ENCODE peak calls at places on chromosome 16, in seven cellular contexts. One of them, this sample, is unnamed. For H3K4me1, the result is how much of the 10 kb centered on the place peaks cover.

GRCh38 chr16:89498839-89499238 is 8.5 kb upstream of the ANKRD11 start:
- DNase-seq in thoracic aorta: no peak
- DNase-seq in mesendoderm: no peak
- DNase-seq in ascending aorta: no peak
- DNase-seq in psoas muscle: peak
- DNase-seq in CD8-positive, alpha-beta T cell: no peak
- DNase-seq in adrenal gland: peak
- DNase-seq in this sample: no peak

GRCh38 chr16:13186813-13187212 is 285.4 kb downstream of the SHISA9 start:
- DNase-seq in psoas muscle: no peak
- DNase-seq in ascending aorta: no peak
- DNase-seq in CD8-positive, alpha-beta T cell: no peak
- DNase-seq in mesendoderm: peak
- DNase-seq in adrenal gland: no peak
- DNase-seq in thoracic aorta: no peak
- DNase-seq in this sample: no peak

GRCh38 chr16:71676236-71676635 is 48.3 kb downstream of the PHLPP2 start:
- DNase-seq in mesendoderm: no peak
- DNase-seq in ascending aorta: no peak
- DNase-seq in CD8-positive, alpha-beta T cell: no peak
- DNase-seq in thoracic aorta: no peak
- DNase-seq in adrenal gland: no peak
- DNase-seq in psoas muscle: no peak
- DNase-seq in this sample: no peak

GRCh38 chr16:87635541-87636049 is 33.3 kb downstream of the JPH3 start:
- DNase-seq in mesendoderm: peak
- DNase-seq in thoracic aorta: no peak
- DNase-seq in CD8-positive, alpha-beta T cell: peak
- DNase-seq in ascending aorta: no peak
- DNase-seq in psoas muscle: peak
- DNase-seq in adrenal gland: peak
- DNase-seq in this sample: peak

GRCh38 chr16:3047387-3047720 is 993 bp downstream of the MMP25 start:
- DNase-seq in psoas muscle: no peak
- DNase-seq in thoracic aorta: no peak
- DNase-seq in CD8-positive, alpha-beta T cell: no peak
- DNase-seq in ascending aorta: no peak
- DNase-seq in mesendoderm: peak
- DNase-seq in adrenal gland: no peak
- DNase-seq in this sample: no peak

GRCh38 chr16:20898938-20899502 is 1.1 kb downstream of the DCUN1D3 start:
- DNase-seq in adrenal gland: no peak
- DNase-seq in ascending aorta: no peak
- DNase-seq in thoracic aorta: no peak
- DNase-seq in psoas muscle: no peak
- DNase-seq in mesendoderm: peak
- DNase-seq in CD8-positive, alpha-beta T cell: no peak
- DNase-seq in this sample: no peak

GRCh38 chr16:63813862-63814261 is 1308.0 kb downstream of the CDH11 start:
- DNase-seq in thoracic aorta: no peak
- DNase-seq in CD8-positive, alpha-beta T cell: no peak
- DNase-seq in ascending aorta: no peak
- DNase-seq in mesendoderm: no peak
- DNase-seq in psoas muscle: no peak
- DNase-seq in adrenal gland: no peak
- DNase-seq in this sample: no peak

GRCh38 chr16:31471875-31472558 is at the start of gene TGFB1I1:
- DNase-seq in ascending aorta: no peak
- DNase-seq in mesendoderm: peak
- DNase-seq in thoracic aorta: no peak
- DNase-seq in CD8-positive, alpha-beta T cell: no peak
- DNase-seq in adrenal gland: peak
- DNase-seq in psoas muscle: peak
- DNase-seq in this sample: peak

GRCh38 chr16:17396762-17397498 is 73.8 kb downstream of the XYLT1 start:
- DNase-seq in thoracic aorta: no peak
- DNase-seq in adrenal gland: peak
- DNase-seq in mesendoderm: no peak
- DNase-seq in CD8-positive, alpha-beta T cell: no peak
- DNase-seq in psoas muscle: no peak
- DNase-seq in ascending aorta: no peak
- DNase-seq in this sample: peak

GRCh38 chr16:25340973-25341372 is 83.3 kb upstream of the ZKSCAN2 start:
- DNase-seq in CD8-positive, alpha-beta T cell: no peak
- DNase-seq in adrenal gland: no peak
- DNase-seq in ascending aorta: no peak
- DNase-seq in psoas muscle: no peak
- DNase-seq in mesendoderm: no peak
- DNase-seq in thoracic aorta: no peak
- DNase-seq in this sample: no peak

GRCh38 chr16:85631802-85632393 is 18.8 kb downstream of the GSE1 start:
- DNase-seq in thoracic aorta: no peak
- DNase-seq in ascending aorta: no peak
- DNase-seq in mesendoderm: no peak
- DNase-seq in psoas muscle: no peak
- DNase-seq in adrenal gland: no peak
- DNase-seq in CD8-positive, alpha-beta T cell: no peak
- DNase-seq in this sample: no peak
- H3K27ac ChIP-seq in thoracic aorta: no peak
- H3K27ac ChIP-seq in ascending aorta: no peak
- H3K27ac ChIP-seq in mesendoderm: no peak
- H3K27ac ChIP-seq in psoas muscle: no peak
- H3K27ac ChIP-seq in adrenal gland: no peak
- H3K27ac ChIP-seq in CD8-positive, alpha-beta T cell: no peak
- H3K27ac ChIP-seq in this sample: no peak

GRCh38 chr16:81530296-81530721 is 85.7 kb downstream of the CMIP start:
- DNase-seq in thoracic aorta: no peak
- DNase-seq in psoas muscle: no peak
- DNase-seq in CD8-positive, alpha-beta T cell: no peak
- DNase-seq in ascending aorta: no peak
- DNase-seq in mesendoderm: no peak
- DNase-seq in adrenal gland: no peak
- DNase-seq in this sample: no peak

GRCh38 chr16:81531415-81531814 is 86.8 kb downstream of the CMIP start:
- DNase-seq in CD8-positive, alpha-beta T cell: no peak
- DNase-seq in psoas muscle: peak
- DNase-seq in adrenal gland: no peak
- DNase-seq in ascending aorta: no peak
- DNase-seq in mesendoderm: no peak
- DNase-seq in thoracic aorta: no peak
- DNase-seq in this sample: no peak

GRCh38 chr16:81533175-81533507 is 88.5 kb downstream of the CMIP start:
- DNase-seq in psoas muscle: no peak
- DNase-seq in thoracic aorta: no peak
- DNase-seq in ascending aorta: no peak
- DNase-seq in CD8-positive, alpha-beta T cell: no peak
- DNase-seq in adrenal gland: no peak
- DNase-seq in mesendoderm: no peak
- DNase-seq in this sample: no peak

GRCh38 chr16:81530814-81531213 is 86.2 kb downstream of the CMIP start:
- DNase-seq in ascending aorta: no peak
- DNase-seq in mesendoderm: no peak
- DNase-seq in thoracic aorta: no peak
- DNase-seq in CD8-positive, alpha-beta T cell: no peak
- DNase-seq in psoas muscle: no peak
- DNase-seq in adrenal gland: no peak
- DNase-seq in this sample: no peak

GRCh38 chr16:81532491-81533174 is 88.0 kb downstream of the CMIP start:
- DNase-seq in psoas muscle: peak
- DNase-seq in mesendoderm: no peak
- DNase-seq in thoracic aorta: no peak
- DNase-seq in CD8-positive, alpha-beta T cell: no peak
- DNase-seq in ascending aorta: no peak
- DNase-seq in adrenal gland: peak
- DNase-seq in this sample: no peak
- H3K4me1 ChIP-seq in psoas muscle: under half
- H3K4me1 ChIP-seq in mesendoderm: under half
- H3K4me1 ChIP-seq in thoracic aorta: under half
- H3K4me1 ChIP-seq in CD8-positive, alpha-beta T cell: under half
- H3K4me1 ChIP-seq in ascending aorta: under half
- H3K4me1 ChIP-seq in adrenal gland: under half
- H3K4me1 ChIP-seq in this sample: under half

GRCh38 chr16:82703156-82703555 is 76.4 kb downstream of the CDH13 start:
- DNase-seq in mesendoderm: no peak
- DNase-seq in CD8-positive, alpha-beta T cell: no peak
- DNase-seq in thoracic aorta: no peak
- DNase-seq in adrenal gland: no peak
- DNase-seq in psoas muscle: no peak
- DNase-seq in ascending aorta: no peak
- DNase-seq in this sample: no peak

GRCh38 chr16:82699711-82700495 is 73.1 kb downstream of the CDH13 start:
- DNase-seq in CD8-positive, alpha-beta T cell: no peak
- DNase-seq in ascending aorta: no peak
- DNase-seq in mesendoderm: peak
- DNase-seq in thoracic aorta: no peak
- DNase-seq in adrenal gland: no peak
- DNase-seq in psoas muscle: no peak
- DNase-seq in this sample: peak

GRCh38 chr16:82701302-82702022 is 74.7 kb downstream of the CDH13 start:
- DNase-seq in ascending aorta: no peak
- DNase-seq in psoas muscle: no peak
- DNase-seq in adrenal gland: no peak
- DNase-seq in thoracic aorta: no peak
- DNase-seq in mesendoderm: no peak
- DNase-seq in CD8-positive, alpha-beta T cell: no peak
- DNase-seq in this sample: no peak

GRCh38 chr16:82699262-82699661 is 72.5 kb downstream of the CDH13 start:
- DNase-seq in CD8-positive, alpha-beta T cell: no peak
- DNase-seq in psoas muscle: no peak
- DNase-seq in adrenal gland: no peak
- DNase-seq in ascending aorta: no peak
- DNase-seq in mesendoderm: no peak
- DNase-seq in thoracic aorta: no peak
- DNase-seq in this sample: no peak

GRCh38 chr16:82700541-82701240 is 73.9 kb downstream of the CDH13 start:
- DNase-seq in adrenal gland: no peak
- DNase-seq in CD8-positive, alpha-beta T cell: no peak
- DNase-seq in psoas muscle: no peak
- DNase-seq in thoracic aorta: no peak
- DNase-seq in ascending aorta: no peak
- DNase-seq in mesendoderm: no peak
- DNase-seq in this sample: no peak
- H3K27ac ChIP-seq in adrenal gland: no peak
- H3K27ac ChIP-seq in CD8-positive, alpha-beta T cell: no peak
- H3K27ac ChIP-seq in psoas muscle: peak
- H3K27ac ChIP-seq in thoracic aorta: peak
- H3K27ac ChIP-seq in ascending aorta: peak
- H3K27ac ChIP-seq in mesendoderm: no peak
- H3K27ac ChIP-seq in this sample: no peak

DNA sequence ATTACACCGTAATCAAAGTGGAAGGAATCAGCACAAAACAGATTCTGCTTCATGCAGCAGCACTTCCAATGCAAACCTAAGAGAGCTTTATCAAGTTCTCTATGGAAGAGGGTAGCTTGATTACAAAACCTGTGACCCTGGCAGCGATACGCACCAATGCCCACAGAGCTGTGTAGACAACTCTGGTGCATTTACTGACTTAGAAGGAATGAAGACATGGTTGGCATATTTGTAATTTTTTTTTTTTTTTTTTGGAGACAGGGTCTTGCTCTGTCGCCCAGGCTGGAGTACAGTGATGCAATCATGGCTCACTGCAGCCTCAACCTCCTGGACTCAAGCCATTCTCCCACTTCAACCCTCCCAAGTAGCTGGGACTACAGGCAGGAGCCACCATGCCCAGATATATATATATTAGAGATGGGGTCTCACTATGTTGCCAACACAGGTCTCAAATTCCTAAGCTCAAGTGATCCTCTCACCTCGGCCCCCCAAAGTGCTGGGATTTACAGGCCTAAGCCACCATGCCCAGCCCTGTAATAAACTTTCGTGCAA is 49.4 kb downstream of the XPO6 start:
- DNase-seq in psoas muscle: no peak
- DNase-seq in thoracic aorta: no peak
- DNase-seq in CD8-positive, alpha-beta T cell: no peak
- DNase-seq in adrenal gland: no peak
- DNase-seq in ascending aorta: no peak
- DNase-seq in mesendoderm: no peak
- DNase-seq in this sample: no peak
- H3K4me1 ChIP-seq in psoas muscle: under half
- H3K4me1 ChIP-seq in thoracic aorta: under half
- H3K4me1 ChIP-seq in CD8-positive, alpha-beta T cell: half or more
- H3K4me1 ChIP-seq in adrenal gland: under half
- H3K4me1 ChIP-seq in ascending aorta: under half
- H3K4me1 ChIP-seq in mesendoderm: under half
- H3K4me1 ChIP-seq in this sample: under half

GRCh38 chr16:75377971-75378386 is 55.3 kb downstream of the CFDP1 start:
- DNase-seq in adrenal gland: no peak
- DNase-seq in ascending aorta: no peak
- DNase-seq in CD8-positive, alpha-beta T cell: no peak
- DNase-seq in thoracic aorta: no peak
- DNase-seq in psoas muscle: no peak
- DNase-seq in mesendoderm: peak
- DNase-seq in this sample: no peak
- H3K27ac ChIP-seq in adrenal gland: peak
- H3K27ac ChIP-seq in ascending aorta: no peak
- H3K27ac ChIP-seq in CD8-positive, alpha-beta T cell: no peak
- H3K27ac ChIP-seq in thoracic aorta: no peak
- H3K27ac ChIP-seq in psoas muscle: no peak
- H3K27ac ChIP-seq in mesendoderm: no peak
- H3K27ac ChIP-seq in this sample: no peak

DNA sequence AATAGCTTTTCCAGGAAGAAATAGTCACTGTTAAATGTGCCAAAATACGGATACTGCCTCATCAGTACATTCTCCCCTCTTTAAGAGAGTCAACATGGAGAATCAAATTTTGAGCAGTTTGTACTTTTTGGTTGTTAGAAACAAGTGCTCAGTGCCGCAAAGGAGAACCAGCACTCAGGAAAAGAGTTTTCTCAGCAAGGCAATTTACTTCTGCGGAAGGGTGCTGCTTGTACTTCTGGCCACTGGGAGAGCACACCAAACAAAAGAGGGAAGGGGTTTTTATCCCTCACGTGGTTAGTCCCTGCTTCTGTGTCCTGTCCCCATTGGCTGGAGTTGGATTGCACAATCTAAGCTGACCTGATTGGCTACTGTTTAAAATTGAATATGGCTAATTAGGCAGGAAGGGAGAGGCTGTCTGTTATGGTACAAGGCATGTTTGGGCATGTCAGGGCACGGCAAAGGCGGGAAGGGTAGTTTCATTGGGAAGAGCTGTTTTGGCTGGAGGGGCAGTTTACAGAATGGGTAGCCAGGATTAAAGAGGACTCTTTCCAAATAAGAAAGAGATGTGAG is 499.3 kb downstream of the CDH13 start:
- DNase-seq in thoracic aorta: no peak
- DNase-seq in mesendoderm: no peak
- DNase-seq in CD8-positive, alpha-beta T cell: no peak
- DNase-seq in adrenal gland: no peak
- DNase-seq in psoas muscle: no peak
- DNase-seq in ascending aorta: no peak
- DNase-seq in this sample: no peak
- H3K4me1 ChIP-seq in thoracic aorta: under half
- H3K4me1 ChIP-seq in mesendoderm: under half
- H3K4me1 ChIP-seq in CD8-positive, alpha-beta T cell: under half
- H3K4me1 ChIP-seq in adrenal gland: under half
- H3K4me1 ChIP-seq in psoas muscle: under half
- H3K4me1 ChIP-seq in ascending aorta: under half
- H3K4me1 ChIP-seq in this sample: under half

DNA sequence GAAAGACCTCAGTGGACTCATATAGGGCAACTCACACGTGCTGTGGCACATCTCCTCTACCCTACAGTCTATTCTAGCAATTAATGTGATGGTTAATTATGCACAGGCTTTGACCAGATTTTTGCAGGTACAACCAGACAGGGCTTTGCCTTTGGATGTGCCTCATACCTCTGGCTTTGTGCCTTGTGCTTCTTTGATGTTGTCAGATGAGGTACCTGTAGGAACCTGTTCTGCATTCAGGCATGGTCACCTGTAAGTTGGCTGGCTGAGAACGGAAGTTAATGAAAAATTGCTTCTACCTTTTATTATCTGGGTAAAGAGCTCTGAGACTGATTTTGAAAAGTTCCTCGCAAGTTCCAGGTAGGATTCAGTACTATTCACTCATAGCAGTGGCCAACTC is 462.9 kb upstream of the ZFHX3 start:
- DNase-seq in ascending aorta: no peak
- DNase-seq in adrenal gland: no peak
- DNase-seq in psoas muscle: no peak
- DNase-seq in CD8-positive, alpha-beta T cell: no peak
- DNase-seq in thoracic aorta: no peak
- DNase-seq in mesendoderm: no peak
- DNase-seq in this sample: no peak
- H3K27ac ChIP-seq in ascending aorta: no peak
- H3K27ac ChIP-seq in adrenal gland: no peak
- H3K27ac ChIP-seq in psoas muscle: no peak
- H3K27ac ChIP-seq in CD8-positive, alpha-beta T cell: no peak
- H3K27ac ChIP-seq in thoracic aorta: no peak
- H3K27ac ChIP-seq in mesendoderm: no peak
- H3K27ac ChIP-seq in this sample: no peak

This sample was measured in right cardiac atrium.